ENCODE peak calls at places on chromosome 2, in nine cellular contexts. R, B, G, C, U, H, N, S and Q are unnamed samples.

GRCh38 chr2:9473985-9474360 is 378 bp upstream of the IAH1 start:
- DNase-seq in U (no peak), C (no peak), H (no peak), B (peak; percentile 67), S (no peak), N (peak; percentile 58), R (no peak), G (no peak), Q (no peak)

GRCh38 chr2:196431957-196432356 is 207.6 kb upstream of the CCDC150 start:
- DNase-seq in G (no peak), R (peak; percentile 56), N (peak; percentile 31), S (peak; percentile 35), C (peak; percentile 34), U (peak; percentile 83), B (no peak), H (peak; percentile 29), Q (peak; percentile 38)

GRCh38 chr2:47033102-47033880 is 117.7 kb upstream of the MCFD2 start:
- DNase-seq in U (peak; percentile 53), R (peak; percentile 17), C (no peak), S (no peak), B (no peak), G (no peak), N (peak; percentile 34), H (peak; percentile 28), Q (peak; percentile 31)

GRCh38 chr2:263774-264492 is at the start of gene SH3YL1:
- DNase-seq in U (peak; percentile 53), B (peak; percentile 88), H (no peak), N (peak; percentile 56), R (peak; percentile 75), C (peak; percentile 11), S (no peak), G (peak; percentile 77), Q (peak; percentile 31)

GRCh38 chr2:112487444-112487961 is 5.5 kb downstream of the TTL start:
- DNase-seq in N (no peak), S (no peak), R (no peak), H (no peak), C (no peak), G (no peak), B (no peak), U (no peak), Q (no peak)

GRCh38 chr2:27282892-27283291 is 663 bp downstream of the TRIM54 start:
- DNase-seq in H (peak; percentile 53), N (no peak), G (no peak), U (peak; percentile 61), R (peak; percentile 53), B (no peak), C (no peak), S (no peak), Q (no peak)

GRCh38 chr2:147487286-147487979 is 357.4 kb upstream of the ACVR2A start:
- DNase-seq in G (no peak), S (no peak), C (no peak), B (no peak), N (no peak), H (no peak), R (no peak), U (peak; percentile 96), Q (no peak)

GRCh38 chr2:10246370-10246769 is 56.3 kb upstream of the HPCAL1 start:
- DNase-seq in G (no peak), U (no peak), B (no peak), H (no peak), C (no peak), S (no peak), R (no peak), N (no peak), Q (no peak)

GRCh38 chr2:48530033-48530804 is at the start of gene STON1:
- DNase-seq in R (peak; percentile 12), N (peak; percentile 64), U (peak; percentile 47), C (peak; percentile 43), B (peak; percentile 40), S (no peak), H (no peak), G (no peak), Q (peak; percentile 78)

DNA sequence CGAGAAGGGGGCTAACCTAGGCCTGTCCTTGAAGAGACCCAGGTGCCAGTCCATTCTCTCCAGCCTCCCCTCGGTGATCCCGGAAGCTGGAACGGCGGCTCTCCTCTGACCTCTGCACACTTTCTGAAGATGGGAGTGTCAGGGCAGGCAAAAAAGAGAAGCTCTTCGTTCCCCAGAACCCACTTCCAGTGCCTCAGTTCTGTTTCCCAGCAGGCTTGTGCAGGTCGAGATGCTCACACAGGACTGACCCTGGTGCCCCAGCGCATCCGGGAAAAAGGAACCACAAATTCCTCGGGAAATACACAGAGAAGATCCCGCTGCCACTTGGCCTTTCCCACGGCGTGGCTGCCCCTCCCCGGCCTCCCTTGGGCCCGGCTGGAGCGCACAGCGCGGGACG is 677 bp upstream of the PTPN18 start:
- DNase-seq in H (no peak), R (no peak), S (no peak), G (no peak), B (peak; percentile 38), N (peak; percentile 30), C (no peak), U (no peak), Q (no peak)
- H3K9ac ChIP-seq in H (peak overlapping the region; percentile 86), R (peak overlapping the region; percentile 49), S (peak overlapping the region; percentile 77), G (peak overlapping the region; percentile 55), B (peak overlapping the region; percentile 67), N (peak overlapping the region; percentile 72), C (peak overlapping the region; percentile 74), U (peak overlapping the region; percentile 68), Q (peak overlapping the region; percentile 82)

GRCh38 chr2:35827086-35827485 is 528.5 kb upstream of the CRIM1 start:
- DNase-seq in C (no peak), R (no peak), B (no peak), N (no peak), H (no peak), U (no peak), S (no peak), G (no peak), Q (no peak)

GRCh38 chr2:35820404-35820803 is 535.2 kb upstream of the CRIM1 start:
- DNase-seq in R (no peak), B (no peak), S (no peak), H (no peak), U (no peak), N (no peak), G (no peak), C (no peak), Q (no peak)

GRCh38 chr2:35822716-35823115 is 532.9 kb upstream of the CRIM1 start:
- DNase-seq in N (no peak), R (no peak), U (peak; percentile 58), H (no peak), C (no peak), G (no peak), S (peak; percentile 23), B (no peak), Q (no peak)

GRCh38 chr2:35819053-35819452 is 536.5 kb upstream of the CRIM1 start:
- DNase-seq in N (no peak), G (no peak), C (no peak), S (no peak), R (no peak), H (no peak), B (no peak), U (peak; percentile 74), Q (no peak)

DNA sequence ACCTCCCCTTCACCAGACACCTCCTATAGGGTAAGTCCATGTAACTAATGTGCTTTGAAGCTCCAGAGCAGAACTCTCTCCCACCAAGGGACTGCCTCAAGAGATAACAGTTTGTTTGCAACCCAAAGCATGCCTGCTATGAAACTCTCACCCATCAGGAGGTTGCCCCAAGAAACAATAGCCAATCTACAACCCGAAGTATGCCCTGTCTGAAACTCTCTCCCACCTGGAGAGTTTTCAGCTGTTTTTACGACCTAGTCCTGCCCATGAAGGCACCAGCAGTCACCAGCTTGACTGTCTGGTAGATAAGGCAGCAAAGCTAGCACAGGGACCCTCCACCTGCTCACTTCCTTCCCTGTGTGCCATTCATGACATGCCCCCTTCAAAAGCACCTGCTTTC is 533.9 kb upstream of the CRIM1 start:
- DNase-seq in S (peak; percentile 40), C (no peak), G (no peak), R (no peak), B (no peak), U (peak; percentile 96), N (no peak), H (no peak), Q (no peak)
- H3K9ac ChIP-seq in S (no peak overlapping the region), C (no peak overlapping the region), G (no peak overlapping the region), R (no peak overlapping the region), B (no peak overlapping the region), U (no peak overlapping the region), N (no peak overlapping the region), H (no peak overlapping the region), Q (no peak overlapping the region)

GRCh38 chr2:205197468-205198129 is 484.7 kb upstream of the NRP2 start:
- DNase-seq in B (no peak), N (peak; percentile 39), U (no peak), C (no peak), G (no peak), R (no peak), H (no peak), S (no peak), Q (peak; percentile 30)
- H3K9ac ChIP-seq in B (no peak overlapping the region), N (no peak overlapping the region), U (no peak overlapping the region), C (no peak overlapping the region), G (no peak overlapping the region), R (no peak overlapping the region), H (no peak overlapping the region), S (no peak overlapping the region), Q (peak overlapping the region; percentile 7)

GRCh38 chr2:3636586-3637310 is 21.3 kb upstream of the ALLC start:
- DNase-seq in C (no peak), G (no peak), N (no peak), U (no peak), S (no peak), H (no peak), B (no peak), R (no peak), Q (no peak)

GRCh38 chr2:3637311-3637675 is 20.7 kb upstream of the ALLC start:
- DNase-seq in N (no peak), S (no peak), R (no peak), U (no peak), H (no peak), G (no peak), B (no peak), C (no peak), Q (no peak)

GRCh38 chr2:3634631-3635091 is 23.3 kb upstream of the ALLC start:
- DNase-seq in B (no peak), U (no peak), H (no peak), C (no peak), R (no peak), G (no peak), S (no peak), N (no peak), Q (no peak)

GRCh38 chr2:3633982-3634630 is 23.9 kb upstream of the ALLC start:
- DNase-seq in R (no peak), S (no peak), B (no peak), H (no peak), N (no peak), U (no peak), C (no peak), G (no peak), Q (no peak)

DNA sequence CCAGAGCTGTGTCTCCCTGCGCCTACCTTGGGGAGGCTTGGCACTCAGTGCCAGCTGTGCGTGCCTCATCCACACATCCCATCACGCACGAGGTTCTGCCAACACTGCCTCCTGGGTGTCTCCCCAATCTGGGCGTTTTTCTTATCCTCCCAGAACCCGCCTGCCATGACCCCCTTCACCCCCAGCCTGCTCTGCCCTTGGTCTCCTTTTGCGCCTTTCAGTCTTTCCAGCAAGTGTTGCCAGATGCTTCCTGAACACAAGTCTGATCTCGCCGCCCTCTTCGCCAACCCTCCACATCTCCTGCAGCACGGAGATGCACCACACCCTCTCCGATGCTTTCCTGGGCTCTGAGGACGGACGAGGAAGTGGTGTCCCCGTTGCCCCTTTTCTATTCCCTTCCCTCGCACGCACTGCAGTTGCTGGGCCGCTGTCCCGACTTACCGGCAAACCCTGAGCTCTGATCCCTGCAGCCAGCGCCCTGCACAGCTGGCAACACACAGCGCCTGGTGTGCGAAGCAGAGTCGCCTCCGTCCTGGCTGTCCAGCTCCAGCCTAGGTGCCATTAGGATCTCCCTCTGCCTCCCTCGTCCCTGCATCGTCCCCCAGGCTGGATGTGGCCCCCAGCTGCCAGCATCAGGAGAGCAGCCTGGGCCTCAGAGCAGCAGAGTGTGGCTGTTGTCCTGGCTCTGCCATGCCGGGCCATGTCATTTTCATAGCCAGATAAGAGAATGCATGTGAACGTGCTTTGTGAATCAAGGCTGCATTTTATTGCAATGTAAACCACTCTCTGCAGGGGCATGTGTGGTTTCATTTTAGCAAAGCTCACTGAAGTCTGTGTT is 22.6 kb upstream of the ALLC start:
- DNase-seq in B (no peak), S (no peak), H (no peak), C (no peak), R (peak; percentile 9), U (no peak), N (peak; percentile 42), G (no peak), Q (peak; percentile 16)
- H3K9ac ChIP-seq in B (no peak overlapping the region), S (no peak overlapping the region), H (no peak overlapping the region), C (no peak overlapping the region), R (no peak overlapping the region), U (no peak overlapping the region), N (no peak overlapping the region), G (no peak overlapping the region), Q (no peak overlapping the region)